ENCODE peak calls at places on chromosome 3, in ten cellular contexts. One of them, this sample, is unnamed.

GRCh38 chr3:123365450-123366143 is 83.3 kb downstream of the ADCY5 start:
- DNase-seq in renal cortical epithelial cell: peak
- DNase-seq in progenitor cell of endocrine pancreas: peak
- DNase-seq in NCI-H1930: no peak
- DNase-seq in activated gamma-delta T cell treated with Interleukin-2 at 50 U/mL for 16 hours: no peak
- DNase-seq in CD4-positive, CD25-positive, alpha-beta regulatory T cell: no peak
- DNase-seq in aorta: no peak
- DNase-seq in stromal cell of bone marrow: no peak
- DNase-seq in cardiac fibroblast: no peak
- DNase-seq in smooth muscle cell of the brain vasculature: no peak
- DNase-seq in this sample: peak

GRCh38 chr3:196055683-196056270 is 26.1 kb downstream of the TFRC start:
- DNase-seq in activated gamma-delta T cell treated with Interleukin-2 at 50 U/mL for 16 hours: no peak
- DNase-seq in smooth muscle cell of the brain vasculature: no peak
- DNase-seq in CD4-positive, CD25-positive, alpha-beta regulatory T cell: no peak
- DNase-seq in NCI-H1930: no peak
- DNase-seq in renal cortical epithelial cell: no peak
- DNase-seq in stromal cell of bone marrow: no peak
- DNase-seq in cardiac fibroblast: peak
- DNase-seq in aorta: no peak
- DNase-seq in progenitor cell of endocrine pancreas: no peak
- DNase-seq in this sample: no peak

GRCh38 chr3:117278424-117279190 is 569.0 kb downstream of the TUSC7 start:
- DNase-seq in activated gamma-delta T cell treated with Interleukin-2 at 50 U/mL for 16 hours: no peak
- DNase-seq in stromal cell of bone marrow: peak
- DNase-seq in NCI-H1930: no peak
- DNase-seq in progenitor cell of endocrine pancreas: no peak
- DNase-seq in CD4-positive, CD25-positive, alpha-beta regulatory T cell: no peak
- DNase-seq in cardiac fibroblast: no peak
- DNase-seq in renal cortical epithelial cell: peak
- DNase-seq in smooth muscle cell of the brain vasculature: peak
- DNase-seq in aorta: no peak
- DNase-seq in this sample: peak

GRCh38 chr3:164208846-164209245 is 869.5 kb downstream of the SI start:
- DNase-seq in smooth muscle cell of the brain vasculature: no peak
- DNase-seq in CD4-positive, CD25-positive, alpha-beta regulatory T cell: no peak
- DNase-seq in aorta: no peak
- DNase-seq in stromal cell of bone marrow: no peak
- DNase-seq in activated gamma-delta T cell treated with Interleukin-2 at 50 U/mL for 16 hours: no peak
- DNase-seq in cardiac fibroblast: peak
- DNase-seq in renal cortical epithelial cell: no peak
- DNase-seq in progenitor cell of endocrine pancreas: no peak
- DNase-seq in NCI-H1930: no peak
- DNase-seq in this sample: no peak

GRCh38 chr3:177827517-177828249 is 630.4 kb upstream of the TBL1XR1 start:
- DNase-seq in CD4-positive, CD25-positive, alpha-beta regulatory T cell: no peak
- DNase-seq in smooth muscle cell of the brain vasculature: peak
- DNase-seq in progenitor cell of endocrine pancreas: no peak
- DNase-seq in stromal cell of bone marrow: peak
- DNase-seq in renal cortical epithelial cell: peak
- DNase-seq in NCI-H1930: no peak
- DNase-seq in activated gamma-delta T cell treated with Interleukin-2 at 50 U/mL for 16 hours: no peak
- DNase-seq in cardiac fibroblast: peak
- DNase-seq in aorta: no peak
- DNase-seq in this sample: peak

GRCh38 chr3:190968616-190969015 is 106.1 kb upstream of the GMNC start:
- DNase-seq in NCI-H1930: no peak
- DNase-seq in aorta: no peak
- DNase-seq in renal cortical epithelial cell: no peak
- DNase-seq in progenitor cell of endocrine pancreas: no peak
- DNase-seq in CD4-positive, CD25-positive, alpha-beta regulatory T cell: no peak
- DNase-seq in stromal cell of bone marrow: no peak
- DNase-seq in activated gamma-delta T cell treated with Interleukin-2 at 50 U/mL for 16 hours: no peak
- DNase-seq in smooth muscle cell of the brain vasculature: no peak
- DNase-seq in cardiac fibroblast: no peak
- DNase-seq in this sample: no peak

GRCh38 chr3:48564022-48564421 is 441 bp upstream of the UCN2 start:
- DNase-seq in progenitor cell of endocrine pancreas: no peak
- DNase-seq in aorta: no peak
- DNase-seq in activated gamma-delta T cell treated with Interleukin-2 at 50 U/mL for 16 hours: peak
- DNase-seq in CD4-positive, CD25-positive, alpha-beta regulatory T cell: no peak
- DNase-seq in NCI-H1930: no peak
- DNase-seq in smooth muscle cell of the brain vasculature: no peak
- DNase-seq in renal cortical epithelial cell: peak
- DNase-seq in stromal cell of bone marrow: peak
- DNase-seq in cardiac fibroblast: peak
- DNase-seq in this sample: peak

GRCh38 chr3:195774917-195775316 is 36.8 kb downstream of the MUC4 start:
- DNase-seq in progenitor cell of endocrine pancreas: no peak
- DNase-seq in CD4-positive, CD25-positive, alpha-beta regulatory T cell: no peak
- DNase-seq in stromal cell of bone marrow: peak
- DNase-seq in cardiac fibroblast: peak
- DNase-seq in smooth muscle cell of the brain vasculature: peak
- DNase-seq in activated gamma-delta T cell treated with Interleukin-2 at 50 U/mL for 16 hours: no peak
- DNase-seq in renal cortical epithelial cell: no peak
- DNase-seq in NCI-H1930: no peak
- DNase-seq in aorta: peak
- DNase-seq in this sample: no peak

GRCh38 chr3:9625656-9626055 is 23.6 kb upstream of the MTMR14 start:
- DNase-seq in smooth muscle cell of the brain vasculature: no peak
- DNase-seq in stromal cell of bone marrow: no peak
- DNase-seq in cardiac fibroblast: no peak
- DNase-seq in CD4-positive, CD25-positive, alpha-beta regulatory T cell: no peak
- DNase-seq in NCI-H1930: no peak
- DNase-seq in aorta: no peak
- DNase-seq in renal cortical epithelial cell: no peak
- DNase-seq in activated gamma-delta T cell treated with Interleukin-2 at 50 U/mL for 16 hours: no peak
- DNase-seq in progenitor cell of endocrine pancreas: no peak
- DNase-seq in this sample: no peak

GRCh38 chr3:44893097-44893496 is 18.7 kb downstream of the TGM4 start:
- DNase-seq in activated gamma-delta T cell treated with Interleukin-2 at 50 U/mL for 16 hours: no peak
- DNase-seq in smooth muscle cell of the brain vasculature: no peak
- DNase-seq in cardiac fibroblast: peak
- DNase-seq in progenitor cell of endocrine pancreas: no peak
- DNase-seq in renal cortical epithelial cell: peak
- DNase-seq in aorta: no peak
- DNase-seq in CD4-positive, CD25-positive, alpha-beta regulatory T cell: no peak
- DNase-seq in stromal cell of bone marrow: peak
- DNase-seq in NCI-H1930: no peak
- DNase-seq in this sample: peak

GRCh38 chr3:9883676-9884554 is 3.9 kb upstream of the CIDEC start:
- DNase-seq in stromal cell of bone marrow: no peak
- DNase-seq in smooth muscle cell of the brain vasculature: no peak
- DNase-seq in progenitor cell of endocrine pancreas: no peak
- DNase-seq in NCI-H1930: no peak
- DNase-seq in renal cortical epithelial cell: no peak
- DNase-seq in aorta: no peak
- DNase-seq in cardiac fibroblast: peak
- DNase-seq in CD4-positive, CD25-positive, alpha-beta regulatory T cell: no peak
- DNase-seq in activated gamma-delta T cell treated with Interleukin-2 at 50 U/mL for 16 hours: no peak
- DNase-seq in this sample: no peak